ENCODE peak calls at places on chromosomes 11 and 22, in six cellular contexts. J, Q, S, U, G and A are unnamed samples.

GRCh38 chr22:48754611-48755331 is 1072.9 kb downstream of the BRD1 start:
- DNase-seq in J (no peak), Q (no peak), S (no peak), U (no peak), G (no peak), A (no peak)

GRCh38 chr22:21098099-21098671 is 52.4 kb downstream of the LRRC74B start:
- DNase-seq in J (no peak), Q (no peak), S (no peak), U (no peak), G (no peak), A (no peak)

GRCh38 chr11:34379539-34379938 is 21.7 kb upstream of the ABTB2 start:
- DNase-seq in J (no peak), Q (no peak), S (no peak), U (no peak), G (no peak), A (no peak)

GRCh38 chr11:34599406-34599901 is 21.4 kb upstream of the EHF start:
- DNase-seq in J (no peak), Q (no peak), S (peak; percentile 62), U (no peak), G (no peak), A (no peak)

GRCh38 chr11:62267050-62267449 is 2.9 kb upstream of the SCGB2A2 start:
- DNase-seq in J (no peak), Q (no peak), S (no peak), U (no peak), G (no peak), A (no peak)

GRCh38 chr22:43470218-43470617 is 58.4 kb downstream of the MPPED1 start:
- DNase-seq in J (no peak), Q (no peak), S (no peak), U (no peak), G (no peak), A (no peak)

GRCh38 chr22:23282089-23282501 is 101.8 kb downstream of the BCR start:
- DNase-seq in J (no peak), Q (no peak), S (peak; percentile 91), U (peak; percentile 60), G (no peak), A (peak; percentile 64)

GRCh38 chr22:43077121-43077877 is 11.9 kb downstream of the TTLL1 start:
- DNase-seq in J (no peak), Q (no peak), S (no peak), U (no peak), G (no peak), A (no peak)

GRCh38 chr22:50481440-50482106 is at the start of gene ADM2:
- DNase-seq in J (peak; percentile 79), Q (peak; percentile 61), S (no peak), U (no peak), G (no peak), A (peak; percentile 70)

GRCh38 chr11:10654211-10655150 is 39.1 kb downstream of the IRAG1 start:
- DNase-seq in J (peak; percentile 21), Q (no peak), S (no peak), U (no peak), G (no peak), A (no peak)

GRCh38 chr11:68302256-68303054 is 9.9 kb upstream of the LRP5 start:
- DNase-seq in J (no peak), Q (no peak), S (no peak), U (no peak), G (no peak), A (no peak)

GRCh38 chr11:27061078-27061477 is 20.5 kb downstream of the BBOX1 start:
- DNase-seq in J (no peak), Q (no peak), S (no peak), U (no peak), G (no peak), A (no peak)

GRCh38 chr22:29269731-29270474 is 1.8 kb downstream of the EWSR1 start:
- DNase-seq in J (no peak), Q (no peak), S (no peak), U (no peak), G (no peak), A (no peak)

GRCh38 chr11:94876645-94877445 is 96.5 kb downstream of the CWC15 start:
- DNase-seq in J (peak; percentile 85), Q (no peak), S (no peak), U (peak; percentile 73), G (peak; percentile 86), A (peak; percentile 93)

GRCh38 chr11:74870485-74870884 is 78.4 kb downstream of the XRRA1 start:
- DNase-seq in J (no peak), Q (no peak), S (no peak), U (no peak), G (no peak), A (no peak)

GRCh38 chr11:2299773-2300172 is 1.9 kb downstream of the C11orf21 start:
- DNase-seq in J (no peak), Q (no peak), S (no peak), U (no peak), G (no peak), A (no peak)

GRCh38 chr11:19829109-19829790 is 116.6 kb downstream of the NAV2 start:
- DNase-seq in J (no peak), Q (no peak), S (no peak), U (no peak), G (no peak), A (no peak)

GRCh38 chr11:75532200-75532972 is 6.6 kb upstream of the GDPD5 start:
- DNase-seq in J (peak; percentile 78), Q (peak; percentile 85), S (no peak), U (peak; percentile 63), G (peak; percentile 72), A (peak; percentile 76)

GRCh38 chr22:39234157-39234793 is 10.5 kb downstream of the PDGFB start:
- DNase-seq in J (no peak), Q (no peak), S (no peak), U (peak; percentile 80), G (peak; percentile 76), A (peak; percentile 83)

GRCh38 chr11:123166095-123166559 is 28.9 kb downstream of the CLMP start:
- DNase-seq in J (peak; percentile 18), Q (no peak), S (no peak), U (no peak), G (no peak), A (no peak)

GRCh38 chr22:22761606-22761962 is 117.2 kb downstream of the GGTLC2 start:
- DNase-seq in J (no peak), Q (no peak), S (no peak), U (no peak), G (no peak), A (no peak)

GRCh38 chr22:37525073-37525745 is 6.0 kb upstream of the CARD10 start:
- DNase-seq in J (peak; percentile 29), Q (no peak), S (no peak), U (no peak), G (no peak), A (no peak)

GRCh38 chr22:20141186-20142077 is 9.4 kb downstream of the CCDC188 start:
- DNase-seq in J (no peak), Q (no peak), S (no peak), U (no peak), G (no peak), A (no peak)

GRCh38 chr22:28710112-28710888 is 30.7 kb upstream of the TTC28 start:
- DNase-seq in J (no peak), Q (no peak), S (no peak), U (no peak), G (no peak), A (no peak)